ENCODE peak calls at places on chromosome 1, in four cellular contexts. F, Y, G and V are unnamed samples.

GRCh38 chr1:59396387-59396786 is 99.5 kb downstream of the FGGY start:
- ATAC-seq in F (no peak), G (no peak), Y (no peak), V (no peak)

GRCh38 chr1:9494936-9495758 is 44.1 kb upstream of the SLC25A33 start:
- ATAC-seq in F (peak), Y (peak), G (peak), V (peak)

GRCh38 chr1:54249798-54250497 is 50.0 kb downstream of the MRPL37 start:
- ATAC-seq in G (peak), Y (peak), F (no peak), V (no peak)

GRCh38 chr1:202656057-202656456 is 54.2 kb downstream of the SYT2 start:
- ATAC-seq in G (no peak), Y (peak), F (no peak), V (no peak)

GRCh38 chr1:78091215-78091813 is 45.5 kb downstream of the GIPC2 start:
- ATAC-seq in Y (no peak), G (no peak), F (no peak), V (no peak)

GRCh38 chr1:226764533-226764932 is 25.5 kb upstream of the ITPKB start:
- ATAC-seq in G (no peak), F (peak), Y (no peak), V (peak)

GRCh38 chr1:58358311-58358710 is 188.2 kb downstream of the OMA1 start:
- ATAC-seq in G (peak), F (no peak), Y (no peak), V (no peak)

GRCh38 chr1:55128418-55128817 is 86.7 kb downstream of the USP24 start:
- ATAC-seq in F (no peak), Y (no peak), G (no peak), V (no peak)

GRCh38 chr1:4692437-4692836 is 38.0 kb downstream of the AJAP1 start:
- ATAC-seq in G (no peak), F (no peak), Y (no peak), V (no peak)

GRCh38 chr1:89274431-89274857 is 1.8 kb upstream of the GBP5 start:
- ATAC-seq in F (peak), G (peak), Y (peak), V (peak)

GRCh38 chr1:79478728-79479373 is 472.3 kb upstream of the ADGRL4 start:
- ATAC-seq in Y (no peak), G (no peak), F (no peak), V (no peak)

GRCh38 chr1:46302091-46303037 is 1.1 kb downstream of the LRRC41 start:
- ATAC-seq in G (peak), F (peak), Y (peak), V (peak)

GRCh38 chr1:181525104-181525721 is 41.9 kb downstream of the CACNA1E start:
- ATAC-seq in F (no peak), G (no peak), Y (no peak), V (no peak)

GRCh38 chr1:58929667-58930325 is 145.9 kb upstream of the JUN start:
- ATAC-seq in G (peak), Y (no peak), F (peak), V (peak)

GRCh38 chr1:179141592-179142244 is 59.8 kb downstream of the TOR3A start:
- ATAC-seq in G (peak), Y (peak), F (peak), V (peak)

GRCh38 chr1:22652457-22652856 is 579 bp upstream of the C1QB start:
- ATAC-seq in F (no peak), G (no peak), Y (peak), V (no peak)

GRCh38 chr1:99639408-99639807 is 6.5 kb upstream of the PALMD start:
- ATAC-seq in F (no peak), Y (no peak), G (no peak), V (no peak)

GRCh38 chr1:33468972-33469371 is 3.5 kb upstream of the ZSCAN20 start:
- ATAC-seq in F (no peak), G (no peak), Y (no peak), V (no peak)

GRCh38 chr1:41813220-41813619 is 105.5 kb downstream of the HIVEP3 start:
- ATAC-seq in F (no peak), Y (no peak), G (no peak), V (no peak)

GRCh38 chr1:209652121-209652742 is at the start of gene LAMB3:
- ATAC-seq in F (no peak), Y (no peak), G (peak), V (no peak)

GRCh38 chr1:112793631-112794565 is 78.8 kb upstream of the PPM1J start:
- ATAC-seq in Y (no peak), G (no peak), F (no peak), V (no peak)

GRCh38 chr1:195597929-195598328 is 1010.3 kb downstream of the KCNT2 start:
- ATAC-seq in G (no peak), F (no peak), Y (no peak), V (no peak)

GRCh38 chr1:218480137-218480536 is 135.0 kb downstream of the TGFB2 start:
- ATAC-seq in Y (peak), F (no peak), G (no peak), V (no peak)

GRCh38 chr1:12518956-12519707 is 98.9 kb downstream of the DHRS3 start:
- ATAC-seq in F (peak), G (peak), Y (peak), V (peak)

GRCh38 chr1:152003846-152004442 is 10.3 kb upstream of the S100A10 start:
- ATAC-seq in G (peak), Y (no peak), F (no peak), V (no peak)